ENCODE peak calls at places on chromosomes 7 and 10, in seven cellular contexts. K is GM23248, D is OCI-LY7, E is PC-3, W is neural progenitor cell, R is GM23338, I is hepatocyte. G is an unnamed sample.

GRCh38 chr10:121708921-121709625 is 110.8 kb upstream of the FGFR2 start:
- DNase-seq in I (no peak), R (peak; percentile 42), D (no peak), K (no peak), W (peak; percentile 81), E (no peak), G (no peak)

GRCh38 chr10:15745748-15746147 is 26.0 kb upstream of the ITGA8 start:
- DNase-seq in R (no peak), K (peak; percentile 52), W (no peak), E (no peak), I (peak; percentile 19), D (no peak), G (no peak)

GRCh38 chr7:93315896-93316295 is 83.7 kb downstream of the VPS50 start:
- DNase-seq in K (peak; percentile 29), E (peak; percentile 5), I (no peak), W (no peak), D (no peak), R (no peak), G (no peak)

GRCh38 chr10:17616403-17617030 is 657 bp downstream of the HACD1 start:
- DNase-seq in R (peak; percentile 94), I (peak; percentile 81), D (no peak), E (peak; percentile 39), W (peak; percentile 91), K (peak; percentile 89), G (no peak)

GRCh38 chr10:15504101-15504840 is 133.2 kb upstream of the FAM171A1 start:
- DNase-seq in D (no peak), W (no peak), R (no peak), K (peak; percentile 77), E (no peak), I (no peak), G (no peak)

GRCh38 chr7:41834805-41835694 is 132.2 kb upstream of the INHBA start:
- DNase-seq in D (no peak), K (peak; percentile 73), E (no peak), W (no peak), I (no peak), R (no peak), G (no peak)

GRCh38 chr7:142231716-142232115 is 26.1 kb downstream of the PRSS58 start:
- DNase-seq in I (peak; percentile 25), D (peak; percentile 3), K (peak; percentile 4), E (peak; percentile 22), R (peak; percentile 79), W (peak; percentile 74), G (no peak)

GRCh38 chr10:665579-666091 is 23.8 kb downstream of the DIP2C start:
- DNase-seq in E (no peak), R (no peak), I (no peak), K (no peak), W (no peak), D (no peak), G (no peak)

GRCh38 chr10:131825960-131826650 is 74.7 kb upstream of the PPP2R2D start:
- DNase-seq in E (no peak), D (no peak), W (no peak), R (no peak), I (no peak), K (no peak), G (no peak)

GRCh38 chr7:151599401-151600227 is 79.9 kb upstream of the RHEB start:
- DNase-seq in R (no peak), K (peak; percentile 95), I (peak; percentile 58), D (no peak), W (no peak), E (peak; percentile 87), G (no peak)

GRCh38 chr10:43209064-43209455 is 57.8 kb downstream of the RASGEF1A start:
- DNase-seq in I (no peak), K (no peak), R (no peak), W (no peak), D (no peak), E (no peak), G (no peak)

GRCh38 chr7:156065400-156065799 is 253.1 kb upstream of the SHH start:
- DNase-seq in R (no peak), E (no peak), K (no peak), W (no peak), D (no peak), I (no peak), G (no peak)

GRCh38 chr10:132554991-132555647 is 17.5 kb downstream of the INPP5A start:
- DNase-seq in D (peak; percentile 82), R (no peak), E (no peak), I (no peak), K (no peak), W (no peak), G (no peak)

GRCh38 chr10:12308102-12308501 is 41.2 kb upstream of the CAMK1D start:
- DNase-seq in E (no peak), R (no peak), K (peak; percentile 39), I (no peak), W (no peak), D (no peak), G (no peak)

GRCh38 chr7:9250876-9251275 is 817.5 kb downstream of the NXPH1 start:
- DNase-seq in W (peak; percentile 65), R (peak; percentile 24), K (no peak), I (no peak), E (no peak), D (no peak), G (no peak)

GRCh38 chr10:73506491-73506890 is 10.7 kb upstream of the PPP3CB start:
- DNase-seq in W (no peak), D (no peak), K (peak; percentile 65), I (no peak), E (no peak), R (no peak), G (no peak)

GRCh38 chr10:1297566-1298301 is 241.5 kb downstream of the WDR37 start:
- DNase-seq in D (peak; percentile 4), K (no peak), R (peak; percentile 81), W (peak; percentile 66), I (no peak), E (no peak), G (no peak)

GRCh38 chr10:106967482-106967881 is 197.0 kb downstream of the SORCS1 start:
- DNase-seq in R (no peak), E (no peak), D (no peak), W (no peak), K (no peak), I (no peak), G (no peak)

GRCh38 chr7:104980969-104981670 is 32.9 kb upstream of the KMT2E start:
- DNase-seq in E (peak; percentile 79), R (peak; percentile 86), D (peak; percentile 84), I (peak; percentile 81), W (peak; percentile 77), K (peak; percentile 84), G (peak; percentile 79)

GRCh38 chr7:122304604-122304975 is at the start of gene FEZF1:
- DNase-seq in I (peak; percentile 15), W (peak; percentile 96), R (peak; percentile 81), E (peak; percentile 57), D (no peak), K (peak; percentile 19), G (peak; percentile 78)
- H2AFZ ChIP-seq in I (no peak within 1 kb of the TSS), W (no peak within 1 kb of the TSS), R (peak within 1 kb of the TSS; percentile 90), E (peak within 1 kb of the TSS; percentile 85), D (no peak within 1 kb of the TSS), K (no peak within 1 kb of the TSS), G (peak within 1 kb of the TSS; percentile 9)

GRCh38 chr10:75528392-75528791 is 97.0 kb downstream of the LRMDA start:
- DNase-seq in I (no peak), W (no peak), D (no peak), E (no peak), R (no peak), K (no peak), G (no peak)

GRCh38 chr10:75527542-75527941 is 96.1 kb downstream of the LRMDA start:
- DNase-seq in K (no peak), E (no peak), D (no peak), I (no peak), R (no peak), W (no peak), G (no peak)

GRCh38 chr10:75525646-75526045 is 94.2 kb downstream of the LRMDA start:
- DNase-seq in W (no peak), K (peak; percentile 50), I (no peak), R (no peak), E (peak; percentile 75), D (no peak), G (no peak)

GRCh38 chr10:75530337-75530736 is 98.9 kb downstream of the LRMDA start:
- DNase-seq in K (peak; percentile 67), I (no peak), R (no peak), W (no peak), D (no peak), E (peak; percentile 98), G (no peak)

DNA sequence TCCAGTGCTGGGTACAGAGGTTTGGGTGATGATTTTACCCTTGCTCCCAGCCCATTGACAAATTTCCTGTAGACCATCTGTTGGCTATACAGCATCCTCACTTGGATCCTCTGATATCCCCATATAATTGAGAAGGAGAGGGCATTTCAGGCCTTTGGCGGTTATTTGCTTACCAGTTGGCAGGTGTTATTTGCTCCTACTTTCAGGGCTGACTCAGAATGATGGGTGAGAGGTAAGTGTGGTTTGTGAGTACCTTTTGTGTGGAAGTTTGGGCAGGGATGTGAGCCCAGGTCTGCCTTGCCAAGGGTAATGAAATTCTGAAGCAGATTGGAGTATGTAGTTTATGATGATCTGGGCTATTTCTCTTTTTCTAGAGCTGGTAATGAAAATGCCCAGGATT is 93.6 kb downstream of the LRMDA start:
- DNase-seq in K (no peak), E (peak; percentile 83), I (no peak), W (no peak), R (no peak), D (no peak), G (no peak)
- TF ChIP-seq EZH2phosphoT487 in K (no peak), E (no peak), I (no peak), W (no peak), R (no peak), D (no peak), G (no peak)

DNA sequence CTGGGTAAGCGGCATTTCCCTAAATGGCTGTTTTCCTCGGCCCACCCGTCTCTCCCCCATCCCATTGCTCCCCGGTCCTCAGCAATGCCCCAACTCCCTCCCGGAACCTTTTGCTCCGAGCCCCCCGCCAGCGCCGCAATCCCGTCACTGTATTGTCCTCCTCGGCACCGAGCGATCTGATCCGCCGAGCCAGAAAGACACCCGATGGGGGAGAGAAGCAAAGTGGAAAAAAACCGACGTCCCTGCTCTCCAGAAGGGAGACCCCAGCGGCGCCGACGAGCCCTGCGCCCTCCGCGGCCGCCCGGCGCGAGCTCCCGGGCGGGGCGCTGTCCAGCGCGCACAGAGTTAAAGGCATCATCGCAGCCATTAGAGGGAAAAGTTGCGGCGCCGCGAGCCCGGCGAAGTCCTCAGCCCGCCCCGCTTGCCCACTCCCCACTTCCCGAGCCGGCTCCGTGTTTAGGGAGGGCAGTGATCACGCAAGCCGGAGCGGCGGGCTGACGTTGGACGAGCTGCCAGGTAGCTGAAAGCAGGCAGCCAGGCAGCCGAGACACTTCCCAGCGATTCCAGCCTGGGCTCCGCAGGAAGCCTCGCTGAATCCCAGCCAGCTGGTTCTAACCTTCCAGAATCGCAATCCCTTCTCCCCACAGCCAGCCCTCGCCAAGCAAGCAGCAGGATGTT is at the start of gene VSTM2A:
- DNase-seq in I (peak; percentile 66), D (no peak), E (no peak), R (peak; percentile 85), K (peak; percentile 28), W (peak; percentile 88), G (no peak)
- H2AFZ ChIP-seq in I (peak within 1 kb of the TSS; percentile 16), D (no peak within 1 kb of the TSS), E (no peak within 1 kb of the TSS), R (peak within 1 kb of the TSS; percentile 89), K (no peak within 1 kb of the TSS), W (peak within 1 kb of the TSS; percentile 59), G (no peak within 1 kb of the TSS)

DNA sequence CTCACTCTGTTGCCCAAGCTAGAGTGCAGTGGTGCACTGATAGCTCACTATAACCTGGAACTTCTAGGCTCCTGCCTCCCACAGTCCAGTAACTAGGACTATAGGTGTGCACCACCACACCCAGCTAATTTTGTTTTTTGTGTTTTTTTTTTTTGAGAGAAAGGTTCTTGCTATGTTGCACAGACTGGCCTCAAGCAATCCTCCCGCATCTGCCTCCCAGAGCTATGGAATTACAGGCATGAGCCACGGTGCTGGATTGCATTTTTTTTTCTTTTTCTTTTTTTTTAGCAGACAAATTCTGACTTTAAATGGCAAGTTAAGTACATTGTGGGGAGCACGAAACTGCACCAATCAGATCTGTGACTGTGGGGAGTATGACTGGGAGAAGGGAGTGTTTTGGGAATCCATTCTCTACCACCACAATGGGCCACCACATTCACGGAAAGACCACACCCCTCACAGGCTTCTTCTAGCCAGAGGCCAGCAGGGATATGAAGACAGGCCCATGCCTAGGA is 58.1 kb upstream of the MSMB start:
- DNase-seq in D (no peak), K (no peak), I (no peak), R (no peak), E (no peak), W (no peak), G (no peak)
- TF ChIP-seq EZH2phosphoT487 in D (no peak), K (no peak), I (no peak), R (no peak), E (no peak), W (no peak), G (no peak)

G was measured in MM.1S.